ENCODE peak calls at places on chromosome 11, in five cellular contexts. S, Q, Y, U and W are unnamed samples.

GRCh38 chr11:130908770-130909625 is 7.3 kb downstream of the SNX19 start:
- DNase-seq in S (no peak), Q (no peak), Y (no peak), U (no peak), W (no peak)

GRCh38 chr11:19821412-19821875 is 108.8 kb downstream of the NAV2 start:
- DNase-seq in S (no peak), Q (no peak), Y (no peak), U (no peak), W (no peak)

GRCh38 chr11:61153593-61154090 is 7.6 kb downstream of the VPS37C start:
- DNase-seq in S (no peak), Q (no peak), Y (no peak), U (no peak), W (no peak)

GRCh38 chr11:251550-251949 is 14.8 kb downstream of the PSMD13 start:
- DNase-seq in S (no peak), Q (no peak), Y (no peak), U (no peak), W (no peak)

GRCh38 chr11:114811971-114812370 is 133.6 kb downstream of the NXPE2 start:
- DNase-seq in S (no peak), Q (no peak), Y (no peak), U (no peak), W (no peak)

GRCh38 chr11:20668410-20668809 is 976 bp upstream of the NELL1 start:
- DNase-seq in S (no peak), Q (no peak), Y (no peak), U (no peak), W (no peak)

GRCh38 chr11:76214968-76215548 is 8.8 kb upstream of the WNT11 start:
- DNase-seq in S (no peak), Q (no peak), Y (no peak), U (no peak), W (no peak)

GRCh38 chr11:56764976-56765375 is 16.5 kb upstream of the OR9G4 start:
- DNase-seq in S (no peak), Q (no peak), Y (no peak), U (no peak), W (no peak)

GRCh38 chr11:31768744-31769143 is 42.4 kb downstream of the PAX6 start:
- DNase-seq in S (no peak), Q (no peak), Y (no peak), U (no peak), W (no peak)

DNA sequence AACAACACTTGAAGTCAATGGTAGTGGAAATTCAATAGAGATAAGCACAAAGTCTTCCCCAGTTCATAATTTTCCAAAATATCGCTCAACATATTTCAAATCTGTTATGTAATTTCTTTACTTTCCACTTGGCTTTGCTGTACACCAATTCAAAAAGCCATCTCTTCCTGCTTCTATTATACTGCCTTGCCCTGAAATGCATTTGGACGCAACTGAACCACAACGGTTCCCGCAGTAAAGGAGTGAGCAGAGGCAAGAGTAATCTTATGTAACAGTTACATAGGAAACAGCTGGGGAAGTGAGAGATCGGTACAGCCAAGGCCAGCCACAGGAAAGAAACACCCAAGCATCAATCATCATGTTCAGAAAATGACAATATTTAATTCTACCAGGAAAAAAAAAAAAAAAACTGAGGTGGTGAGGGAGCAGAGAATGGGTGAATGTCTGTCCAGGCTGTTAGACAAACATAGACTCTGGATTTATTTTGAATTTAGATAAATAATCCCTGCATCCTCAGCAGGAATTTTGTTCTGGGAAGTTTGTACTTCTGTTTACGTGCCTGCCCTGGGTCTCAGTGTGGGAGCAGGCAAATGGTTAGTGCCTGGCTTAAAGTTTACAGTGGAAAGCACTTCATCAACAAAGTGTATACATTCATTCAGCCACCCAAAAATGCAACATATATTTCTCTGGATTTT is 392.2 kb downstream of the ETS1 start:
- DNase-seq in S (peak; percentile 44), Q (no peak), Y (no peak), U (peak; percentile 34), W (peak; percentile 73)
- H3K27ac ChIP-seq in S (no peak overlapping the region), Q (no peak overlapping the region), Y (no peak overlapping the region), U (no peak overlapping the region), W (no peak overlapping the region)

GRCh38 chr11:110297726-110298297 is 1.4 kb upstream of the RDX start:
- DNase-seq in S (no peak), Q (no peak), Y (no peak), U (no peak), W (no peak)
- H3K4me3 ChIP-seq in S (no peak overlapping the region), Q (no peak overlapping the region), Y (no peak overlapping the region), U (no peak overlapping the region), W (no peak overlapping the region)

GRCh38 chr11:11657101-11657935 is 35.5 kb upstream of the GALNT18 start:
- DNase-seq in S (no peak), Q (no peak), Y (no peak), U (no peak), W (no peak)
- H3K36me3 ChIP-seq in S (no peaks in the 10 kb centered on the region), Q (no peaks in the 10 kb centered on the region), Y (no peaks in the 10 kb centered on the region), U (no peaks in the 10 kb centered on the region), W (no peaks in the 10 kb centered on the region)

GRCh38 chr11:45901646-45902045 is 5.4 kb downstream of the FREY1 start:
- DNase-seq in S (no peak), Q (no peak), Y (no peak), U (no peak), W (no peak)
- H3K27ac ChIP-seq in S (no peak overlapping the region), Q (no peak overlapping the region), Y (no peak overlapping the region), U (no peak overlapping the region), W (no peak overlapping the region)

GRCh38 chr11:65578667-65579066 is 2.8 kb downstream of the EHBP1L1 start:
- DNase-seq in S (no peak), Q (no peak), Y (no peak), U (no peak), W (no peak)

GRCh38 chr11:65576867-65577755 is 1.3 kb downstream of the EHBP1L1 start:
- DNase-seq in S (peak; percentile 49), Q (peak; percentile 92), Y (peak; percentile 82), U (no peak), W (no peak)

GRCh38 chr11:65576232-65576866 is 496 bp downstream of the EHBP1L1 start:
- DNase-seq in S (no peak), Q (no peak), Y (peak; percentile 60), U (no peak), W (no peak)

GRCh38 chr11:65578134-65578533 is 2.3 kb downstream of the EHBP1L1 start:
- DNase-seq in S (no peak), Q (no peak), Y (no peak), U (no peak), W (no peak)

GRCh38 chr11:65577756-65578109 is 1.9 kb downstream of the EHBP1L1 start:
- DNase-seq in S (no peak), Q (no peak), Y (no peak), U (no peak), W (no peak)
- H3K4me3 ChIP-seq in S (peak overlapping the region; percentile 44), Q (no peak overlapping the region), Y (peak overlapping the region; percentile 96), U (peak overlapping the region; percentile 59), W (peak overlapping the region; percentile 89)

DNA sequence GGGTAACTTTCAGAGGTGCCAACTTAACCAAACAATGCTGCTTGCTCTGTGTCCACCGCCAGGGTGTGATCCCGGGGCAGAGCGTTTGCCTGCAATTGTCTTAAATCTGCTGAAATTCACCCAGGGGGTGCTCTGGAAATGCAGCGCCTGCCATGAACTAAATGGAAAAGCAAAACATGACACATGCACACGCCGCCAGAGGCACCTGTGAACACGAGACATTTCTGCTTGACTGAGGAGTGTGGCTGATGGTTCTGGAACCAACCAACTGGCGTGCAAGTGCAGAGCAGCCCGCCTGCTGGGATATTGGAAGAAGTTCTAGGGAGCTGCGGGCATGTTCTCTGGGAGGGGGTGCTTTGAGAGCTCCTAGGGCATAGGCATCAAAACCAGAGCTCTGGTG is 30.4 kb downstream of the DSCAML1 start:
- DNase-seq in S (no peak), Q (no peak), Y (no peak), U (no peak), W (no peak)
- H3K36me3 ChIP-seq in S (no peaks in the 10 kb centered on the region), Q (no peaks in the 10 kb centered on the region), Y (peaks cover 3% of the 10 kb centered on the region), U (no peaks in the 10 kb centered on the region), W (no peaks in the 10 kb centered on the region)

DNA sequence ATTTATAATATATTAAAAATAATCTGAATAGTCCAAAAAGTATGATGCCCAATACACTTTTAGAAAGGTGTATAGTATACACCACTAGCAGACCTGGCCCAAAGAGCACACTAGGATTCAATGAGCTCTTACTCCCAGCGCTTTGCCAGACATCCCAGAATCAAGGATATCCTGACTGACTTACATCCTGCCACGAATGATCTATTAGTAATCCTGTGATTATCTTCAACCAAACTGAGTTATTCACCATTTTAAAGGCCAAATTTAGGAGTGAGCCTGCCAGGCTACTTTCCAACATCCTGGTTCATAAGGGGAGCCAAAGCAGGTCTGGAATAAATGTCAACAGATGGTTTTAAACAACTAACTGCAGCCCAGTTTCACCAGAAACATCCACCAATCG is 60.8 kb upstream of the FAM181B start:
- DNase-seq in S (no peak), Q (no peak), Y (no peak), U (no peak), W (no peak)
- H3K27ac ChIP-seq in S (no peak overlapping the region), Q (no peak overlapping the region), Y (no peak overlapping the region), U (no peak overlapping the region), W (no peak overlapping the region)

DNA sequence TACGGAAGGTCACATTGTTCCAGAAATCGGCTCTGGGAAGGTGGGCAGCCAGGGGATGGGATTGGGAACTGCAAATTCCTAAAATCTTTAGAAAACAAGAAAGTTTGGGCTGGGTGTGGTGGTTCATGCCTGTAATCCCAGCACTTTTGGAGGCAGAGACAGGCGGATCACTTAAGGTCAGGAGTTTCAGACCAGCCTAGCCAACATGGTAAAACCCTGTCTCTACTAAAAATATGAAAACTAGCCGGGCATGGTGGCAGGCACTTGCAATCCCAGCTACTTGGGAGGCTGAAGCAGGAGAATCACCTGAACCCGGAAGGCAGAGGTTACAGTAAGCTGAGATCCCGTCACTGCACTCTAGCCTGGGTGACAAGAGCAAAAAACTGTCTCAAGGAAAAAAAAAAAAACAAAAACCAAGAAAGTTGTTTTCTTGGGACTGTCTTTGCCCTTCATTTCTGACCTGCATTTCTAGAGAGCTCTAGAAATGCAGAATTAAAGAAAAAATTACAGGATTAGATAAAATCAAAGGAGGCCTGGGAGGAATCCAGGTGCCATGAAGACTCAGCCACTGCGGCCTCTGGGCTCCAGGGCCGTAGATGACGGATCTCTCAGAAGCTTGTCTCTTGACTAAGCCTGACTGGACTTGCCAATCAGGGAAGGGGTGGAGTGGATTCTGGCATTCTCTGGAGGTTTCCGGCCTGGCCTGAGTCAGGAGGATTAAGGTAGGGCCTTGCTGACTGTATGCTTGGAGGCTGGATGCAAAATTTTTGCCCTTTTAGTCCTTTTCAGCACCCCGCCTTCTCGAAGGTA is 5.3 kb upstream of the MALAT1 start:
- DNase-seq in S (no peak), Q (peak; percentile 92), Y (peak; percentile 78), U (no peak), W (no peak)
- H3K4me3 ChIP-seq in S (no peak overlapping the region), Q (no peak overlapping the region), Y (peak overlapping the region; percentile 5), U (no peak overlapping the region), W (no peak overlapping the region)

GRCh38 chr11:35593143-35593542 is 25.1 kb upstream of the FJX1 start:
- DNase-seq in S (no peak), Q (no peak), Y (no peak), U (no peak), W (no peak)
- H3K36me3 ChIP-seq in S (no peaks in the 10 kb centered on the region), Q (no peaks in the 10 kb centered on the region), Y (no peaks in the 10 kb centered on the region), U (no peaks in the 10 kb centered on the region), W (no peaks in the 10 kb centered on the region)

GRCh38 chr11:47516155-47516554 is 36.8 kb downstream of the CELF1 start:
- DNase-seq in S (no peak), Q (no peak), Y (no peak), U (no peak), W (no peak)
- H3K27ac ChIP-seq in S (no peak overlapping the region), Q (no peak overlapping the region), Y (peak overlapping the region; percentile 32), U (no peak overlapping the region), W (no peak overlapping the region)